ENCODE peak calls at places on chromosomes 12 and 14, in seven cellular contexts. One of them, this sample, is unnamed. For H4K20me1, the result is how much of the 10 kb centered on the place peaks cover.

GRCh38 chr12:8493084-8493483 is 20.2 kb upstream of the CLEC4D start:
- DNase-seq in neural progenitor cell: no peak
- DNase-seq in PC-3: no peak
- DNase-seq in MM.1S: peak
- DNase-seq in IMR-90: no peak
- DNase-seq in H1: no peak
- DNase-seq in endothelial cell of umbilical vein: no peak
- DNase-seq in this sample: no peak

GRCh38 chr14:37153483-37153882 is 18.9 kb downstream of the SLC25A21 start:
- DNase-seq in neural progenitor cell: no peak
- DNase-seq in PC-3: no peak
- DNase-seq in MM.1S: no peak
- DNase-seq in IMR-90: no peak
- DNase-seq in H1: no peak
- DNase-seq in endothelial cell of umbilical vein: no peak
- DNase-seq in this sample: no peak

GRCh38 chr14:86022031-86022629 is 492.2 kb downstream of the FLRT2 start:
- DNase-seq in neural progenitor cell: no peak
- DNase-seq in PC-3: no peak
- DNase-seq in MM.1S: no peak
- DNase-seq in IMR-90: peak
- DNase-seq in H1: no peak
- DNase-seq in endothelial cell of umbilical vein: no peak
- DNase-seq in this sample: no peak

GRCh38 chr12:51925400-51926063 is 18.2 kb downstream of the ACVRL1 start:
- DNase-seq in neural progenitor cell: no peak
- DNase-seq in PC-3: no peak
- DNase-seq in MM.1S: no peak
- DNase-seq in IMR-90: no peak
- DNase-seq in H1: no peak
- DNase-seq in endothelial cell of umbilical vein: no peak
- DNase-seq in this sample: no peak

GRCh38 chr12:52846356-52846970 is 2.3 kb downstream of the KRT78 start:
- DNase-seq in neural progenitor cell: no peak
- DNase-seq in PC-3: no peak
- DNase-seq in MM.1S: no peak
- DNase-seq in IMR-90: no peak
- DNase-seq in H1: no peak
- DNase-seq in endothelial cell of umbilical vein: no peak
- DNase-seq in this sample: no peak

GRCh38 chr12:92987362-92987761 is 58.3 kb upstream of the EEA1 start:
- DNase-seq in neural progenitor cell: peak
- DNase-seq in PC-3: peak
- DNase-seq in MM.1S: peak
- DNase-seq in IMR-90: peak
- DNase-seq in H1: no peak
- DNase-seq in endothelial cell of umbilical vein: peak
- DNase-seq in this sample: no peak

GRCh38 chr14:60648934-60649814 is at the start of gene SIX1:
- DNase-seq in neural progenitor cell: peak
- DNase-seq in PC-3: peak
- DNase-seq in MM.1S: peak
- DNase-seq in IMR-90: peak
- DNase-seq in H1: no peak
- DNase-seq in endothelial cell of umbilical vein: peak
- DNase-seq in this sample: peak

GRCh38 chr12:76069339-76069738 is 15.1 kb downstream of the NAP1L1 start:
- DNase-seq in neural progenitor cell: no peak
- DNase-seq in PC-3: no peak
- DNase-seq in MM.1S: no peak
- DNase-seq in IMR-90: no peak
- DNase-seq in H1: no peak
- DNase-seq in endothelial cell of umbilical vein: no peak
- DNase-seq in this sample: no peak

GRCh38 chr12:5789469-5789968 is 155.5 kb downstream of the ANO2 start:
- DNase-seq in neural progenitor cell: no peak
- DNase-seq in PC-3: peak
- DNase-seq in MM.1S: no peak
- DNase-seq in IMR-90: no peak
- DNase-seq in H1: no peak
- DNase-seq in endothelial cell of umbilical vein: no peak
- DNase-seq in this sample: no peak

GRCh38 chr12:100995201-100995600 is 200.6 kb downstream of the ANO4 start:
- DNase-seq in neural progenitor cell: peak
- DNase-seq in PC-3: peak
- DNase-seq in MM.1S: no peak
- DNase-seq in IMR-90: peak
- DNase-seq in H1: no peak
- DNase-seq in endothelial cell of umbilical vein: no peak
- DNase-seq in this sample: peak

GRCh38 chr12:13171921-13172859 is 24.3 kb upstream of the EMP1 start:
- DNase-seq in neural progenitor cell: peak
- DNase-seq in PC-3: peak
- DNase-seq in MM.1S: no peak
- DNase-seq in IMR-90: no peak
- DNase-seq in H1: no peak
- DNase-seq in endothelial cell of umbilical vein: no peak
- DNase-seq in this sample: no peak

GRCh38 chr12:72057330-72057911 is 118.8 kb downstream of the TPH2 start:
- DNase-seq in neural progenitor cell: no peak
- DNase-seq in PC-3: no peak
- DNase-seq in MM.1S: no peak
- DNase-seq in IMR-90: no peak
- DNase-seq in H1: no peak
- DNase-seq in endothelial cell of umbilical vein: no peak
- DNase-seq in this sample: no peak

GRCh38 chr12:12901158-12901791 is 9.9 kb downstream of the GPRC5A start:
- DNase-seq in neural progenitor cell: peak
- DNase-seq in PC-3: peak
- DNase-seq in MM.1S: no peak
- DNase-seq in IMR-90: peak
- DNase-seq in H1: no peak
- DNase-seq in endothelial cell of umbilical vein: peak
- DNase-seq in this sample: peak

GRCh38 chr14:93042968-93043940 is 72.5 kb downstream of the ITPK1 start:
- DNase-seq in neural progenitor cell: no peak
- DNase-seq in PC-3: peak
- DNase-seq in MM.1S: no peak
- DNase-seq in IMR-90: peak
- DNase-seq in H1: no peak
- DNase-seq in endothelial cell of umbilical vein: peak
- DNase-seq in this sample: peak

GRCh38 chr14:84708865-84709264 is 821.1 kb upstream of the FLRT2 start:
- DNase-seq in neural progenitor cell: no peak
- DNase-seq in PC-3: no peak
- DNase-seq in MM.1S: no peak
- DNase-seq in IMR-90: no peak
- DNase-seq in H1: no peak
- DNase-seq in endothelial cell of umbilical vein: no peak
- DNase-seq in this sample: no peak

GRCh38 chr14:84707830-84708229 is 822.1 kb upstream of the FLRT2 start:
- DNase-seq in neural progenitor cell: peak
- DNase-seq in PC-3: no peak
- DNase-seq in MM.1S: no peak
- DNase-seq in IMR-90: no peak
- DNase-seq in H1: no peak
- DNase-seq in endothelial cell of umbilical vein: no peak
- DNase-seq in this sample: no peak
- H2AFZ ChIP-seq in neural progenitor cell: peak
- H2AFZ ChIP-seq in PC-3: no peak
- H2AFZ ChIP-seq in MM.1S: no peak
- H2AFZ ChIP-seq in IMR-90: no peak
- H2AFZ ChIP-seq in H1: no peak
- H2AFZ ChIP-seq in endothelial cell of umbilical vein: no peak
- H2AFZ ChIP-seq in this sample: no peak

DNA sequence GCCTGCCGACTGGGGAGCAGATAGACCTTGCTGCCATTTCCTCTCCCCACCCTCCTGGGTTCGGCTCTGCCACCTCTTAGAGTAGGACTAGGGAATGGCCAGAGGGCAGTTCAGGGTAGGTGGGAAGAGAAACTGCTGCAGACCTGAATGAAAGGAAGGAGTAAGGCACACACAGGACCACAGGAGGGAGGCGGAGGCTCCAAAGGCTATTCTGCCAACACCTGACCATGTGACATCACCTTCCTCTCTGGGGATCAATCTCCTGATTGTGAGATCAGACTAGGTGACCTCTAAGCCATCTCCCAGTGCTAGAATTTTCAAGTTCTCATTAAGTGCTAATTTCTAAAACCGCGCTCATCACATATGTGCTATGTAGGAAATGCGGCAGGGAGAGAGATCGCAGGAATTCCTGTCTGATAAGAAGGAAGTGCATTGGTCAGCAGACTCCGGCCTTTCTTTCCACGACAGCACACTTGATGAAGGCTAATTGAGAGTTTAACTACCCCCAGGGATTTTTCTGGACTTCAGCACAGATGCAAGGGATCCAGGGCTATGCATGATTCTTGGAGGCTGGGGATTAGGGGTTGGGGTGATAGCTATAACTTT is 11.5 kb upstream of the TSPAN11 start:
- DNase-seq in neural progenitor cell: no peak
- DNase-seq in PC-3: no peak
- DNase-seq in MM.1S: no peak
- DNase-seq in IMR-90: no peak
- DNase-seq in H1: no peak
- DNase-seq in endothelial cell of umbilical vein: peak
- DNase-seq in this sample: no peak
- H3K4me3 ChIP-seq in neural progenitor cell: no peak
- H3K4me3 ChIP-seq in PC-3: no peak
- H3K4me3 ChIP-seq in MM.1S: no peak
- H3K4me3 ChIP-seq in IMR-90: no peak
- H3K4me3 ChIP-seq in H1: no peak
- H3K4me3 ChIP-seq in endothelial cell of umbilical vein: no peak
- H3K4me3 ChIP-seq in this sample: no peak

DNA sequence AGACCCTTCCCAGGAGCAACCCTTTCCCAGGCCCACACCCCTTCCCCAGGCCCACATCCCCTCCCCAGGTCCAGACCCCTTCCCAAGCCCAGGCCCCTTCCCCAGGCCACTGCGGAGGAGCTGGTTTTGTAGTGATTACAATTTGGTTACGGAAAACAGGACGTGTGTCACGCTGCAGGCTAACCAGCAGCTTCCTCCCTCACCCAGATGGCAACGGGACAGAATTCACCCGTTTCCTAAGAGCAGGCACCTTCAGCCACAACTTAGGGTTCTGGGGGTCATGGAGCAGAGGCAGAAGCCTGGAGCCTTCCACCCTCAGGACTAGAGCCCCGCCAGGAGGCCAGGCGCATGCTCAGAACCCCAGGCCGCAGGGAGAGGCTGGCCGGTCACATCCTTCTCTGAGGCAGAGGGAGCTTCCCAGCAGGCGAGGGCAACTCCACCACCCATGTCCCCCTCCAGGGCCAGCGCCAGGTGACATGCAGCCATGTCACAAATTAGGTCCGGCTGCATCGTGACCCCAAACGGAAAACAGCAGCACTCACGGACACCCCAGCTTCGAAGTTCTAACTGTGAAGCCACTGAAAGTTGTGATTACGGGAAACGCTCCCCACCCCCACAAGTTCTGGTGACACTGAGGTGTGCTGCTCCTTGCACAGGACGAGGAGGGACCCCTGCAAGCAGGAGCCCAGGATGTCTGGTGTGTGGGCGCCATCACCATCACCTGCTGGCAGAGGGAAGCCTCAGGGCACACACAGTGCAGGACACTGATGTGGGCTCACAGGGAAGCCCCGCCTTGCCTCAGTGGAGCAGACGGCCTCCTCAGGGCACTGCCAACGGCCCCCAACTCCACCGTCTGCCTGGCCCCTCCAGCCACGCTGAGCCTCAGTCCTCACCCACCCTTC is 7.7 kb downstream of the BRF1 start:
- DNase-seq in neural progenitor cell: no peak
- DNase-seq in PC-3: no peak
- DNase-seq in MM.1S: no peak
- DNase-seq in IMR-90: no peak
- DNase-seq in H1: no peak
- DNase-seq in endothelial cell of umbilical vein: peak
- DNase-seq in this sample: peak
- H4K20me1 ChIP-seq in neural progenitor cell: half or more
- H4K20me1 ChIP-seq in PC-3: under half
- H4K20me1 ChIP-seq in MM.1S: under half
- H4K20me1 ChIP-seq in IMR-90: half or more
- H4K20me1 ChIP-seq in H1: under half
- H4K20me1 ChIP-seq in endothelial cell of umbilical vein: under half
- H4K20me1 ChIP-seq in this sample: under half

GRCh38 chr14:22563987-22564386 is 25.0 kb downstream of the DAD1 start:
- DNase-seq in neural progenitor cell: no peak
- DNase-seq in PC-3: no peak
- DNase-seq in MM.1S: peak
- DNase-seq in IMR-90: no peak
- DNase-seq in H1: no peak
- DNase-seq in endothelial cell of umbilical vein: no peak
- DNase-seq in this sample: no peak

GRCh38 chr14:22561366-22561660 is 27.7 kb downstream of the DAD1 start:
- DNase-seq in neural progenitor cell: no peak
- DNase-seq in PC-3: no peak
- DNase-seq in MM.1S: no peak
- DNase-seq in IMR-90: no peak
- DNase-seq in H1: no peak
- DNase-seq in endothelial cell of umbilical vein: no peak
- DNase-seq in this sample: no peak

GRCh38 chr14:22560638-22561365 is 28.2 kb downstream of the DAD1 start:
- DNase-seq in neural progenitor cell: no peak
- DNase-seq in PC-3: peak
- DNase-seq in MM.1S: no peak
- DNase-seq in IMR-90: no peak
- DNase-seq in H1: no peak
- DNase-seq in endothelial cell of umbilical vein: no peak
- DNase-seq in this sample: peak

GRCh38 chr14:22564463-22564862 is 24.6 kb downstream of the DAD1 start:
- DNase-seq in neural progenitor cell: no peak
- DNase-seq in PC-3: no peak
- DNase-seq in MM.1S: no peak
- DNase-seq in IMR-90: no peak
- DNase-seq in H1: no peak
- DNase-seq in endothelial cell of umbilical vein: no peak
- DNase-seq in this sample: no peak

DNA sequence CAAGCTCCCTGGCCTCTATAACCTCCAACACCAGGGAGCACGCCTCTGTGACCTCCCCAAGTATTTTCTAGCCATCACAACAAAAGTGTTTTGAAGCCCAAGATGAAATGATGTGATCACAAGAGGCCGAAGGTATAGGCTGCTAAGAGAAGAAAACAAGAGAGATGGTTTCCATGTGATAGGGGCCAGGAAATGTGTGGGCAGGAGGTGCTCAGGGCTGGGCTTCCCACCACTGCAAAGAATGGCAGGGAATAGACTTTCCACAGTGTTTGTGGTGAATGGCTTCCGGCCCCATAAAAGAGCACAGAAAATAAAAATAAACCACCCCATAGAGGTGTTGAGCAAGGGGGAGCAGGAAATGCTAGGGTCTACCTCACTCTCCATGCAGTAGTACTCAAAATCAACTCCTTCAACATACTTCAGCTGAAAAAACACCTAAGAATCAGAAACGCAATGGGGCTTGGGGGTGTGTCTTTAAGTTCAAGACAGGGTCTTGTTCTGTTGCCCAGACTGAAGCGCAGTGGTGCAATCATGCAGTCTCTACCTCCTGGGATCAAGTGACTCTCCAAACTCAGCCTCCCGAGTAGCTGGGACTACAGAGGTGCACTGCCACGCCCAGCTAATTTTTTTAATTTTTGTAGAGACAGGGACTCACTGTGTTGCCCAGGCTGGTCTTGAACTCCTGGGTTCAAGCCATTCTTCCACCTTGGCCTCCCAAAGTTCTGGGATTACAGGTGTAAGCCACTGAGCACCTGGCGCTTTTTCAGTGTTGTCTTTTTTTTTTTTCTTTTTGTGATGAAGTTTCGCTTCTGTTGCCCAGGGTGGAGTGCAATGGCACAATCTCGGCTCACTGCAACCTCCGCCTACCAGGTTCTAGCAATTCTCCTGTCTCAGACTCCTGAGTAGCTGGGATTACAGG is 27.1 kb downstream of the DAD1 start:
- DNase-seq in neural progenitor cell: no peak
- DNase-seq in PC-3: no peak
- DNase-seq in MM.1S: no peak
- DNase-seq in IMR-90: no peak
- DNase-seq in H1: no peak
- DNase-seq in endothelial cell of umbilical vein: peak
- DNase-seq in this sample: no peak
- H2AFZ ChIP-seq in neural progenitor cell: no peak
- H2AFZ ChIP-seq in PC-3: no peak
- H2AFZ ChIP-seq in MM.1S: no peak
- H2AFZ ChIP-seq in IMR-90: no peak
- H2AFZ ChIP-seq in H1: no peak
- H2AFZ ChIP-seq in endothelial cell of umbilical vein: no peak
- H2AFZ ChIP-seq in this sample: no peak

This sample was measured in osteoblast.